ENCODE peak calls at places on chromosomes 3 and 15, in five cellular contexts. One of them, this sample, is unnamed.

GRCh38 chr3:111143-112069 is 85.2 kb upstream of the CHL1 start:
- DNase-seq in activated CD8-positive, alpha-beta memory T cell treated with anti-CD3 and anti-CD28 coated beads, Interleukin-2, amount 50 U/mL, for 48 hours: no peak
- DNase-seq in GM13977: peak
- DNase-seq in GM06990: no peak
- DNase-seq in lung: no peak
- DNase-seq in this sample: no peak

GRCh38 chr3:145355175-145355574 is 805.8 kb downstream of the PLOD2 start:
- DNase-seq in activated CD8-positive, alpha-beta memory T cell treated with anti-CD3 and anti-CD28 coated beads, Interleukin-2, amount 50 U/mL, for 48 hours: no peak
- DNase-seq in GM13977: no peak
- DNase-seq in GM06990: no peak
- DNase-seq in lung: no peak
- DNase-seq in this sample: no peak

GRCh38 chr3:14516738-14517345 is 23.3 kb downstream of the GRIP2 start:
- DNase-seq in activated CD8-positive, alpha-beta memory T cell treated with anti-CD3 and anti-CD28 coated beads, Interleukin-2, amount 50 U/mL, for 48 hours: no peak
- DNase-seq in GM13977: no peak
- DNase-seq in GM06990: no peak
- DNase-seq in lung: no peak
- DNase-seq in this sample: no peak

GRCh38 chr15:101437209-101437608 is 52.3 kb downstream of the PCSK6 start:
- DNase-seq in activated CD8-positive, alpha-beta memory T cell treated with anti-CD3 and anti-CD28 coated beads, Interleukin-2, amount 50 U/mL, for 48 hours: no peak
- DNase-seq in GM13977: no peak
- DNase-seq in GM06990: no peak
- DNase-seq in lung: peak
- DNase-seq in this sample: no peak

GRCh38 chr3:144662729-144663128 is 691.1 kb downstream of the DIPK2A start:
- DNase-seq in activated CD8-positive, alpha-beta memory T cell treated with anti-CD3 and anti-CD28 coated beads, Interleukin-2, amount 50 U/mL, for 48 hours: no peak
- DNase-seq in GM13977: no peak
- DNase-seq in GM06990: no peak
- DNase-seq in lung: no peak
- DNase-seq in this sample: no peak

GRCh38 chr15:42544858-42545629 is 3.5 kb downstream of the LRRC57 start:
- DNase-seq in activated CD8-positive, alpha-beta memory T cell treated with anti-CD3 and anti-CD28 coated beads, Interleukin-2, amount 50 U/mL, for 48 hours: no peak
- DNase-seq in GM13977: no peak
- DNase-seq in GM06990: no peak
- DNase-seq in lung: no peak
- DNase-seq in this sample: no peak

GRCh38 chr3:119395923-119396358 is 67.5 kb downstream of the TMEM39A start:
- DNase-seq in activated CD8-positive, alpha-beta memory T cell treated with anti-CD3 and anti-CD28 coated beads, Interleukin-2, amount 50 U/mL, for 48 hours: no peak
- DNase-seq in GM13977: peak
- DNase-seq in GM06990: peak
- DNase-seq in lung: no peak
- DNase-seq in this sample: no peak

GRCh38 chr15:78429477-78429876 is 8.5 kb upstream of the IREB2 start:
- DNase-seq in activated CD8-positive, alpha-beta memory T cell treated with anti-CD3 and anti-CD28 coated beads, Interleukin-2, amount 50 U/mL, for 48 hours: peak
- DNase-seq in GM13977: no peak
- DNase-seq in GM06990: no peak
- DNase-seq in lung: no peak
- DNase-seq in this sample: peak

GRCh38 chr3:28556195-28556594 is 207.6 kb upstream of the AZI2 start:
- DNase-seq in activated CD8-positive, alpha-beta memory T cell treated with anti-CD3 and anti-CD28 coated beads, Interleukin-2, amount 50 U/mL, for 48 hours: no peak
- DNase-seq in GM13977: no peak
- DNase-seq in GM06990: no peak
- DNase-seq in lung: no peak
- DNase-seq in this sample: no peak

GRCh38 chr3:185320949-185321348 is 42.0 kb upstream of the MAP3K13 start:
- DNase-seq in activated CD8-positive, alpha-beta memory T cell treated with anti-CD3 and anti-CD28 coated beads, Interleukin-2, amount 50 U/mL, for 48 hours: no peak
- DNase-seq in GM13977: no peak
- DNase-seq in GM06990: no peak
- DNase-seq in lung: no peak
- DNase-seq in this sample: no peak

GRCh38 chr3:76245622-76246021 is 460.3 kb upstream of the ZNF717 start:
- DNase-seq in activated CD8-positive, alpha-beta memory T cell treated with anti-CD3 and anti-CD28 coated beads, Interleukin-2, amount 50 U/mL, for 48 hours: no peak
- DNase-seq in GM13977: no peak
- DNase-seq in GM06990: no peak
- DNase-seq in lung: no peak
- DNase-seq in this sample: no peak

GRCh38 chr15:73691398-73691797 is 7.2 kb downstream of the CD276 start:
- DNase-seq in activated CD8-positive, alpha-beta memory T cell treated with anti-CD3 and anti-CD28 coated beads, Interleukin-2, amount 50 U/mL, for 48 hours: no peak
- DNase-seq in GM13977: no peak
- DNase-seq in GM06990: no peak
- DNase-seq in lung: no peak
- DNase-seq in this sample: peak

GRCh38 chr3:183984337-183984736 is 33.3 kb downstream of the ABCC5 start:
- DNase-seq in activated CD8-positive, alpha-beta memory T cell treated with anti-CD3 and anti-CD28 coated beads, Interleukin-2, amount 50 U/mL, for 48 hours: no peak
- DNase-seq in GM13977: no peak
- DNase-seq in GM06990: no peak
- DNase-seq in lung: no peak
- DNase-seq in this sample: no peak

GRCh38 chr15:59059076-59059597 is 45.8 kb upstream of the CCNB2 start:
- DNase-seq in activated CD8-positive, alpha-beta memory T cell treated with anti-CD3 and anti-CD28 coated beads, Interleukin-2, amount 50 U/mL, for 48 hours: no peak
- DNase-seq in GM13977: no peak
- DNase-seq in GM06990: no peak
- DNase-seq in lung: no peak
- DNase-seq in this sample: no peak

GRCh38 chr3:122576174-122576940 is 1.1 kb upstream of the PARP15 start:
- DNase-seq in activated CD8-positive, alpha-beta memory T cell treated with anti-CD3 and anti-CD28 coated beads, Interleukin-2, amount 50 U/mL, for 48 hours: no peak
- DNase-seq in GM13977: peak
- DNase-seq in GM06990: peak
- DNase-seq in lung: no peak
- DNase-seq in this sample: no peak

GRCh38 chr3:46909535-46910161 is 32.1 kb downstream of the PTH1R start:
- DNase-seq in activated CD8-positive, alpha-beta memory T cell treated with anti-CD3 and anti-CD28 coated beads, Interleukin-2, amount 50 U/mL, for 48 hours: peak
- DNase-seq in GM13977: peak
- DNase-seq in GM06990: peak
- DNase-seq in lung: peak
- DNase-seq in this sample: peak

GRCh38 chr3:184491867-184492615 is 69.5 kb upstream of the EPHB3 start:
- DNase-seq in activated CD8-positive, alpha-beta memory T cell treated with anti-CD3 and anti-CD28 coated beads, Interleukin-2, amount 50 U/mL, for 48 hours: no peak
- DNase-seq in GM13977: no peak
- DNase-seq in GM06990: no peak
- DNase-seq in lung: peak
- DNase-seq in this sample: no peak

GRCh38 chr3:151135548-151136337 is 50.3 kb downstream of the MED12L start:
- DNase-seq in activated CD8-positive, alpha-beta memory T cell treated with anti-CD3 and anti-CD28 coated beads, Interleukin-2, amount 50 U/mL, for 48 hours: peak
- DNase-seq in GM13977: no peak
- DNase-seq in GM06990: no peak
- DNase-seq in lung: peak
- DNase-seq in this sample: no peak

GRCh38 chr3:196740476-196741400 is 1.1 kb downstream of the PAK2 start:
- DNase-seq in activated CD8-positive, alpha-beta memory T cell treated with anti-CD3 and anti-CD28 coated beads, Interleukin-2, amount 50 U/mL, for 48 hours: peak
- DNase-seq in GM13977: no peak
- DNase-seq in GM06990: no peak
- DNase-seq in lung: no peak
- DNase-seq in this sample: no peak

GRCh38 chr15:56244237-56244810 is 645 bp upstream of the RFX7 start:
- DNase-seq in activated CD8-positive, alpha-beta memory T cell treated with anti-CD3 and anti-CD28 coated beads, Interleukin-2, amount 50 U/mL, for 48 hours: peak
- DNase-seq in GM13977: peak
- DNase-seq in GM06990: peak
- DNase-seq in lung: peak
- DNase-seq in this sample: peak

GRCh38 chr15:90295270-90295648 is 29.8 kb downstream of the NGRN start:
- DNase-seq in activated CD8-positive, alpha-beta memory T cell treated with anti-CD3 and anti-CD28 coated beads, Interleukin-2, amount 50 U/mL, for 48 hours: no peak
- DNase-seq in GM13977: no peak
- DNase-seq in GM06990: no peak
- DNase-seq in lung: no peak
- DNase-seq in this sample: no peak

GRCh38 chr15:65839354-65839901 is 29.9 kb upstream of the RAB11A start:
- DNase-seq in activated CD8-positive, alpha-beta memory T cell treated with anti-CD3 and anti-CD28 coated beads, Interleukin-2, amount 50 U/mL, for 48 hours: no peak
- DNase-seq in GM13977: no peak
- DNase-seq in GM06990: no peak
- DNase-seq in lung: no peak
- DNase-seq in this sample: no peak

GRCh38 chr3:51984269-51984647 is 923 bp downstream of the ACY1 start:
- DNase-seq in activated CD8-positive, alpha-beta memory T cell treated with anti-CD3 and anti-CD28 coated beads, Interleukin-2, amount 50 U/mL, for 48 hours: no peak
- DNase-seq in GM13977: no peak
- DNase-seq in GM06990: no peak
- DNase-seq in lung: no peak
- DNase-seq in this sample: no peak

GRCh38 chr15:20272422-20273184 is 269.0 kb downstream of the GOLGA6L6 start:
- DNase-seq in activated CD8-positive, alpha-beta memory T cell treated with anti-CD3 and anti-CD28 coated beads, Interleukin-2, amount 50 U/mL, for 48 hours: no peak
- DNase-seq in GM13977: no peak
- DNase-seq in GM06990: no peak
- DNase-seq in lung: no peak
- DNase-seq in this sample: no peak

GRCh38 chr15:60005352-60006202 is 1.5 kb downstream of the FOXB1 start:
- DNase-seq in activated CD8-positive, alpha-beta memory T cell treated with anti-CD3 and anti-CD28 coated beads, Interleukin-2, amount 50 U/mL, for 48 hours: no peak
- DNase-seq in GM13977: peak
- DNase-seq in GM06990: no peak
- DNase-seq in lung: no peak
- DNase-seq in this sample: no peak

GRCh38 chr15:99977945-99978344 is 244.7 kb upstream of the LYSMD4 start:
- DNase-seq in activated CD8-positive, alpha-beta memory T cell treated with anti-CD3 and anti-CD28 coated beads, Interleukin-2, amount 50 U/mL, for 48 hours: no peak
- DNase-seq in GM13977: no peak
- DNase-seq in GM06990: no peak
- DNase-seq in lung: no peak
- DNase-seq in this sample: no peak

This sample was measured in coronary artery.